ENCODE peak calls at places on chromosome X, in seven cellular contexts. F, O, U, N, K, T and L are unnamed samples.
A peak's percentile ranks its signal among the peaks of the same experiment; 100 is the strongest.

GRCh38 chrX:65451663-65452062 is 82.9 kb downstream of the LAS1L start:
- DNase-seq in K (no peak), O (no peak), N (peak; percentile 3), F (no peak), T (no peak), U (no peak), L (no peak)

GRCh38 chrX:113529425-113530013 is 688.9 kb upstream of the AMOT start:
- DNase-seq in O (no peak), F (no peak), T (no peak), U (no peak), K (no peak), N (no peak), L (no peak)

GRCh38 chrX:45803383-45803921 is 602.8 kb upstream of the DIPK2B start:
- DNase-seq in N (peak; percentile 90), O (no peak), T (no peak), U (no peak), K (no peak), F (no peak), L (no peak)

GRCh38 chrX:17860811-17861495 is at the start of gene RAI2:
- DNase-seq in U (peak; percentile 46), T (peak; percentile 51), O (peak; percentile 61), K (peak; percentile 25), F (no peak), N (no peak), L (peak; percentile 72)

GRCh38 chrX:129980540-129981206 is 1.8 kb upstream of the BCORL1 start:
- DNase-seq in F (peak; percentile 23), U (peak; percentile 75), N (no peak), K (peak; percentile 53), T (peak; percentile 64), O (peak; percentile 81), L (peak; percentile 86)

GRCh38 chrX:7987160-7987992 is 60.2 kb upstream of the PNPLA4 start:
- DNase-seq in N (no peak), U (no peak), F (no peak), O (no peak), T (no peak), K (no peak), L (no peak)

GRCh38 chrX:140661657-140662056 is 47.9 kb upstream of the LINC00632 start:
- DNase-seq in O (no peak), F (no peak), T (no peak), U (no peak), N (peak; percentile 2), K (no peak), L (no peak)

GRCh38 chrX:154123241-154124219 is 20.5 kb upstream of the OPN1LW start:
- DNase-seq in N (no peak), K (peak; percentile 22), U (peak; percentile 44), F (no peak), O (no peak), T (no peak), L (no peak)

GRCh38 chrX:10296581-10296980 is 139.8 kb downstream of the CLCN4 start:
- DNase-seq in F (no peak), O (no peak), N (peak; percentile 91), K (no peak), T (no peak), U (no peak), L (no peak)

GRCh38 chrX:29531336-29531735 is 684.0 kb upstream of the MAGEB2 start:
- DNase-seq in U (no peak), O (no peak), N (no peak), F (no peak), K (no peak), T (no peak), L (no peak)

GRCh38 chrX:13001097-13001496 is 26.2 kb downstream of the TMSB4X start:
- DNase-seq in N (no peak), U (no peak), T (no peak), K (no peak), F (no peak), O (no peak), L (no peak)

DNA sequence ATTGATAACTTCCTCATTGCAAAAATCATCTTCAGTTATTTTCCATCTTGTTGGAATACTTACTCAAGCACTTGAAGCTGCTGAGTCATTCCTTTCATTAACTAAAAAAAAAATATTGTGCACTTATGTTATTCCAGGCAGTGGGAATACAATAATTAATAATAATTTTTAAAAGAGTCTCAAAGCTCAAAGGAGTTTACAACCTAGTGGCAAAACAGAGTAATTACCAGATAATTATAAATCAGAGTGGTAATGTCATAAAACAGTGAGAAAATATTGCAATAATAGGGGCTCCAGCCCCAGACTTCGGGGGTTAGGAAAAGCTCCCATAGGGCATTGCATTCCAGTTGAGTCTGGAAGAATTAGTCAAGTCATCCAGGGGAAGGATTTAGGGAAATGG is 79.6 kb downstream of the DDX53 start:
- DNase-seq in U (no peak), F (no peak), T (no peak), K (no peak), O (no peak), N (no peak), L (no peak)
- H3K27ac ChIP-seq in U (no peak overlapping the region), F (no peak overlapping the region), T (no peak overlapping the region), K (no peak overlapping the region), O (no peak overlapping the region), N (no peak overlapping the region), L (no peak overlapping the region)

GRCh38 chrX:48904180-48904579 is 6.5 kb downstream of the PQBP1 start:
- DNase-seq in O (no peak), K (no peak), F (no peak), T (no peak), U (no peak), N (no peak), L (no peak)
- H3K36me3 ChIP-seq in O (peaks cover 52% of the 10 kb centered on the region), K (no peaks in the 10 kb centered on the region), F (no peaks in the 10 kb centered on the region), T (peaks cover 33% of the 10 kb centered on the region), U (peaks cover 4% of the 10 kb centered on the region), N (peaks cover 10% of the 10 kb centered on the region), L (peaks cover 15% of the 10 kb centered on the region)

GRCh38 chrX:133958997-133959688 is 26.3 kb downstream of the GPC3 start:
- DNase-seq in T (no peak), N (peak; percentile 15), F (no peak), K (no peak), U (no peak), O (no peak), L (no peak)
- TF ChIP-seq CTCF in T (no peak), N (peak; percentile 15), F (peak; percentile 21), K (no peak), U (peak; percentile 38), O (no peak), L (no peak)

DNA sequence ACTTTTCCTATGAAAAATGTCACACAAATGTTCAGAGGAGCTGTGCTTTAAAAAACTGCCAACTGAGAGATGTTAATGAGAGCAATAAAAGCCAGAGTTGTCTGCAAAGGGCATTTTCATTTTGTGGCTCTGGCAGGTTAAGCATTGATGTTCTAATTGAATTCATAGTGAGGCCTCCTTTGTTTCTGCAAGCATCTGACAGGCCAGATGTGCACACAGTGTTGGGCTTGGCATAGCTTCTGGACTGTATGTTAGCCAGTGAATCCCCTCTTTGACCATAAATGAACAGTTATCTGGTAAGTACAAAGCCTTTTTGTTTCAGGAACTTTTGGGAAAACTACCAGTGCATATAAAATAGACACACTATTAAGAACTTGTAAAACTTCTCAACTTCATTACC is 81.9 kb downstream of the JADE3 start:
- DNase-seq in U (no peak), T (no peak), O (no peak), F (no peak), N (no peak), K (no peak), L (no peak)
- H3K27ac ChIP-seq in U (no peak overlapping the region), T (no peak overlapping the region), O (no peak overlapping the region), F (no peak overlapping the region), N (no peak overlapping the region), K (no peak overlapping the region), L (no peak overlapping the region)

GRCh38 chrX:48902135-48902534 is 4.4 kb downstream of the PQBP1 start:
- DNase-seq in K (no peak), N (no peak), O (no peak), F (no peak), U (no peak), T (no peak), L (no peak)

GRCh38 chrX:48903290-48903689 is 5.6 kb downstream of the PQBP1 start:
- DNase-seq in O (no peak), K (no peak), U (no peak), T (no peak), F (no peak), N (no peak), L (no peak)

GRCh38 chrX:48902776-48903175 is 5.0 kb downstream of the PQBP1 start:
- DNase-seq in F (no peak), O (no peak), K (no peak), T (no peak), N (no peak), U (no peak), L (no peak)

GRCh38 chrX:48905090-48905790 is 6.2 kb downstream of the SLC35A2 start:
- DNase-seq in O (no peak), T (no peak), N (no peak), U (no peak), K (no peak), F (no peak), L (no peak)

DNA sequence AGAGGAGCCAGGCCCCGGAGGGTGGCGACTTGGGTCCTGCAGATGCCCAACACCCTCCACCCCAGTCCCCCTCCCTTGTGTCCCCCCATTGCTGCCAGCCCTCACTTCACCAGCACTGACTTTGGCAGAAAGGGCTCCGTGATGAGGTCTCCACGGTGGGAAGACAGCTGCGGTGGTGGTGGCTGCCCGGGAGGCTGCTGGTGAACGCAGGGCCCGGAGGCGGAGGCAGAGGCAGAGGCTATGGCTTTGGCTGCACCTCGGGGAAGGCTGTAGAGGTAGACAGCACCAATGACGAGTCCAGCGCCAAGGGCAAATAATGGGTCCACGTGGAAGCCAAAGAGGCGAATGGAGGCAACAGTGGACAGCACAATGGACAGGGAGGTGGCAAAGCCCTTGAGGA is 6.8 kb downstream of the SLC35A2 start:
- DNase-seq in O (no peak), K (no peak), U (no peak), F (no peak), T (no peak), N (no peak), L (no peak)
- H3K36me3 ChIP-seq in O (peaks cover 48% of the 10 kb centered on the region), K (no peaks in the 10 kb centered on the region), U (peaks cover 4% of the 10 kb centered on the region), F (no peaks in the 10 kb centered on the region), T (peaks cover 33% of the 10 kb centered on the region), N (peaks cover 9% of the 10 kb centered on the region), L (no peaks in the 10 kb centered on the region)

GRCh38 chrX:109826954-109827708 is 94.1 kb upstream of the ACSL4 start:
- DNase-seq in O (no peak), K (no peak), N (peak; percentile 58), T (no peak), U (no peak), F (no peak), L (no peak)
- TF ChIP-seq CTCF in O (no peak), K (no peak), N (no peak), T (no peak), U (no peak), F (no peak), L (no peak)

DNA sequence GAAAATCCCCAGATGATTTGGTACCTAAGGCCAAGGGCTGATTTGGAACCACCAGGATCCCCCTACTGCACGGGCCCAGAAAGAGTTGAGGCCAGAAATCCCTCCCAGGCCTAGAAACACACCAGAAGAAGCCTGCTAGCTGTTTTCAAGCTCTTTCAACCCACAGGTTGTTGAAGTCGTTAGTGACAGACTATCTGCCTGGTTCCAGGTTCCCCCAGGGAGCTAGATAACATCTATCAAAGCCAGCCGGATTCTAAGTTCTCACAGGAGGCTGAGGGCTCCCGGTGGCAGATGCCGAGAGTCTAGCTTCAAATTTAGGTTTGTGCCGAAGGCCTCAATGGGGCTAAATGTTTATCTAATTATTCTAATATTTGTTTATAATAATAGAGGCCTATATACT is 132.0 kb upstream of the ATP6AP2 start:
- DNase-seq in N (no peak), T (no peak), U (no peak), K (no peak), O (no peak), F (no peak), L (no peak)
- H3K27ac ChIP-seq in N (no peak overlapping the region), T (no peak overlapping the region), U (no peak overlapping the region), K (no peak overlapping the region), O (no peak overlapping the region), F (no peak overlapping the region), L (no peak overlapping the region)

GRCh38 chrX:54012830-54013500 is 31.3 kb downstream of the PHF8 start:
- DNase-seq in F (no peak), T (no peak), O (no peak), N (no peak), K (no peak), U (no peak), L (no peak)
- H3K36me3 ChIP-seq in F (no peaks in the 10 kb centered on the region), T (peaks cover 23% of the 10 kb centered on the region), O (peaks cover 92% of the 10 kb centered on the region), N (no peaks in the 10 kb centered on the region), K (no peaks in the 10 kb centered on the region), U (peaks cover 20% of the 10 kb centered on the region), L (peaks cover 5% of the 10 kb centered on the region)